ENCODE peak calls at places on chromosomes 4 and X, in seven cellular contexts. N is body of pancreas, Q is WERI-Rb-1, M is trophoblast cell, E is H1, H is aorta, U is fibroblast of lung. C is an unnamed sample. For H3K9me3, the result is how much of the 10 kb centered on the place peaks cover.

GRCh38 chrX:120791013-120791643 is 84.5 kb downstream of the CT47B1 start:
- DNase-seq in N (peak), Q (no peak), M (no peak), E (no peak), H (peak), U (peak), C (peak)

GRCh38 chr4:100657187-100657586 is 139.4 kb upstream of the EMCN start:
- DNase-seq in N (no peak), Q (no peak), M (no peak), E (no peak), H (no peak), U (peak), C (no peak)

GRCh38 chr4:83381173-83381572 is 46.5 kb upstream of the HPSE start:
- DNase-seq in N (peak), Q (no peak), M (peak), E (no peak), H (no peak), U (no peak), C (no peak)

GRCh38 chr4:40648742-40649281 is 19.1 kb upstream of the RBM47 start:
- DNase-seq in N (no peak), Q (peak), M (peak), E (no peak), H (no peak), U (no peak), C (no peak)

GRCh38 chrX:2863646-2864045 is 34.9 kb downstream of the GYG2 start:
- DNase-seq in N (no peak), Q (no peak), M (peak), E (no peak), H (no peak), U (peak), C (no peak)

GRCh38 chr4:15656038-15656470 is 897 bp upstream of the FBXL5 start:
- DNase-seq in N (no peak), Q (peak), M (no peak), E (peak), H (no peak), U (peak), C (no peak)

GRCh38 chr4:98536631-98537030 is 121.8 kb downstream of the TSPAN5 start:
- DNase-seq in N (no peak), Q (no peak), M (no peak), E (peak), H (no peak), U (no peak), C (no peak)

GRCh38 chr4:28966982-28967381 is 1753.2 kb upstream of the PCDH7 start:
- DNase-seq in N (no peak), Q (no peak), M (no peak), E (no peak), H (no peak), U (peak), C (no peak)

GRCh38 chrX:110442631-110443030 is 84.0 kb downstream of the RTL9 start:
- DNase-seq in N (peak), Q (peak), M (peak), E (no peak), H (no peak), U (peak), C (no peak)

GRCh38 chrX:44570524-44570923 is 27.9 kb upstream of the FUNDC1 start:
- DNase-seq in N (no peak), Q (no peak), M (no peak), E (no peak), H (no peak), U (peak), C (no peak)

GRCh38 chrX:15576019-15576418 is 24.7 kb downstream of the ACE2 start:
- DNase-seq in N (no peak), Q (no peak), M (no peak), E (no peak), H (no peak), U (peak), C (no peak)

GRCh38 chrX:153735274-153735673 is 10.6 kb downstream of the ABCD1 start:
- DNase-seq in N (no peak), Q (no peak), M (no peak), E (no peak), H (no peak), U (peak), C (no peak)

GRCh38 chr4:125985856-125986255 is 671.1 kb downstream of the FAT4 start:
- DNase-seq in N (no peak), Q (no peak), M (no peak), E (no peak), H (no peak), U (peak), C (no peak)

GRCh38 chr4:87353592-87353991 is 30.9 kb upstream of the HSD17B13 start:
- DNase-seq in N (peak), Q (peak), M (peak), E (peak), H (no peak), U (peak), C (no peak)

GRCh38 chr4:123922847-123923246 is 526.3 kb downstream of the SPRY1 start:
- DNase-seq in N (no peak), Q (no peak), M (no peak), E (no peak), H (no peak), U (peak), C (no peak)

GRCh38 chrX:340641-341423 is 22.2 kb upstream of the GTPBP6 start:
- DNase-seq in N (no peak), Q (peak), M (no peak), E (peak), H (peak), U (no peak), C (no peak)

GRCh38 chr4:26377352-26378311 is 56.8 kb downstream of the RBPJ start:
- DNase-seq in N (no peak), Q (no peak), M (no peak), E (no peak), H (no peak), U (peak), C (no peak)

GRCh38 chrX:98194036-98194435 is 1310.3 kb downstream of the RPA4 start:
- DNase-seq in N (no peak), Q (no peak), M (no peak), E (no peak), H (no peak), U (no peak), C (no peak)

GRCh38 chr4:67721317-67721769 is 20.4 kb upstream of the UBA6 start:
- DNase-seq in N (no peak), Q (no peak), M (no peak), E (no peak), H (no peak), U (no peak), C (no peak)

GRCh38 chrX:149121526-149121925 is 383.6 kb downstream of the IDS start:
- DNase-seq in N (no peak), Q (no peak), M (no peak), E (no peak), H (no peak), U (no peak), C (no peak)

GRCh38 chrX:85113746-85114145 is 110.1 kb downstream of the APOOL start:
- DNase-seq in N (no peak), Q (no peak), M (peak), E (no peak), H (no peak), U (no peak), C (no peak)

GRCh38 chr4:113278324-113278934 is 229.0 kb downstream of the ANK2 start:
- DNase-seq in N (peak), Q (peak), M (peak), E (peak), H (peak), U (peak), C (peak)

GRCh38 chr4:13559414-13559813 is 15.1 kb upstream of the NKX3-2 start:
- DNase-seq in N (no peak), Q (no peak), M (no peak), E (no peak), H (no peak), U (peak), C (no peak)

GRCh38 chr4:165398570-165398969 is 19.8 kb downstream of the CPE start:
- DNase-seq in N (no peak), Q (peak), M (no peak), E (no peak), H (no peak), U (peak), C (no peak)

GRCh38 chr4:138909605-138910004 is 106.0 kb upstream of the NOCT start:
- DNase-seq in N (no peak), Q (no peak), M (no peak), E (no peak), H (no peak), U (no peak), C (no peak)

GRCh38 chr4:22339491-22339890 is 176.4 kb downstream of the ADGRA3 start:
- DNase-seq in N (no peak), Q (no peak), M (no peak), E (no peak), H (no peak), U (no peak), C (no peak)

GRCh38 chr4:142194905-142195304 is 558.5 kb downstream of the IL15 start:
- DNase-seq in N (no peak), Q (no peak), M (no peak), E (no peak), H (no peak), U (peak), C (no peak)

GRCh38 chr4:32163125-32163524 is 1443.0 kb downstream of the PCDH7 start:
- DNase-seq in N (no peak), Q (no peak), M (no peak), E (no peak), H (no peak), U (no peak), C (no peak)

GRCh38 chr4:20422398-20422797 is 170.7 kb downstream of the SLIT2 start:
- DNase-seq in N (peak), Q (peak), M (peak), E (peak), H (no peak), U (peak), C (peak)

GRCh38 chrX:129347291-129347690 is 176.0 kb downstream of the SMARCA1 start:
- DNase-seq in N (no peak), Q (no peak), M (no peak), E (peak), H (no peak), U (no peak), C (no peak)

DNA sequence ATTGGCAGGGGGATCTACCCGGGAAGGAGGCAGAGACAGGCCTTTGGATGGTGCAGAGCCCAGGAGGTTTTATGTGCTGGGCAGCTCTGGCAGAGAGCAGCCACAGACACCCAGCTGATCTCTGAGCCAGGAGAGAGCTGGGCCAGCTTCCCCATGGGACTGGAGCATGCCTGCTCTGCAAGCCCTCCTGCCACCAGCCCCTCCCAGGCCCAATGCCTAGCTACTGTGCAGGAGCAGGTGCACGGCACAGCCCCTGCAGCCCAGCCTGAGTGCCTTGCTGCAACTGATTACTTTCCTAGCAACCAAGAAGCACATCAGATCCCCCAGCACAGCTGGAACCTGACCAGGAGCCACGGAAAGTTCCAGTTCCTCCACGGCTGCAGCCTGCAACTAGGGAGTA is 57.8 kb upstream of the BEND2 start:
- DNase-seq in N (no peak), Q (no peak), M (no peak), E (no peak), H (no peak), U (no peak), C (no peak)
- H3K9me3 ChIP-seq in N (under half), Q (under half), M (under half), E (under half), H (under half), U (under half), C (under half)

DNA sequence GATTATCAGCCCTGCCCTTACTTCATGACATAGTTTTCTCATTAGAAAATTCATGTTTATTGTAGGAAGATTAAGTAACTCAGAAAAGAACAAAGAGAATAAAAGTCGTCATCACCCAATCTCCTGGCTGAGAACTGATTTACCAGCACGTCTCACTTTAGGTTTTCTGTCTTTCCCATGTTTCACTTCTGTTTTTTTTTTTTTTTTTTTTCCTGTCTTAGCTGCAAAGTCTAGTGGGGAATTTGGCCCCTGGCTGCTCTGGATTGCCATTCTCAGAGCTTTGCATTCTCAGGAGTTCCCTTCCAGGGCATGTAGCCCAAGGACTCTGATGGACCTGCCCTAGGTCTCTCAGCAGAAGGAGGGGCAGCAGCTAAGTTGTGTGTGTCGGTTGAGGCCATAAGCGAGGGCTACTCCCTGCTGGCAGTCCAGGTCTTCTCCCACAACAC is 57.8 kb downstream of the TMEM131L start:
- DNase-seq in N (peak), Q (no peak), M (peak), E (no peak), H (no peak), U (peak), C (peak)
- H3K27ac ChIP-seq in N (peak), Q (no peak), M (no peak), E (no peak), H (peak), U (no peak), C (no peak)

DNA sequence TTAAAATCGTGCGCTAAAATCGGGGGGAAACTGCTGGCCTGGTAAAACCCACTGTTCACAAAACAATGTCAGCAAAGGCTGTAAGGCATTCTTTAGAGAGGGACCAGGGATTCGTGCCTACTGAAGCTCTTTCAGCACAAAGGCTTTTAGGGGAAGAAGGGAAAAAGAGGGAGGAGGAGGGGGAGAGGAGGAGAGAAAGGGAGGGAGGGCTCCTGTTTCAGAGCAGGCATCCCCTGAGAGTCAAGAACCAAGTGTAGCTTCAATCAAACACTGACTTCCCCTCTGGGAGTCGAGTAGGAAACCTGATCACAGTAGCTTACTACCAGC is 9.5 kb downstream of the BCOR start:
- DNase-seq in N (no peak), Q (no peak), M (no peak), E (no peak), H (no peak), U (no peak), C (no peak)
- H3K4me3 ChIP-seq in N (no peak), Q (no peak), M (no peak), E (no peak), H (no peak), U (no peak), C (no peak)

GRCh38 chr4:129064717-129065116 is 28.6 kb downstream of the SCLT1 start:
- DNase-seq in N (no peak), Q (no peak), M (no peak), E (no peak), H (no peak), U (peak), C (no peak)

GRCh38 chr4:129063640-129064039 is 29.7 kb downstream of the SCLT1 start:
- DNase-seq in N (no peak), Q (no peak), M (no peak), E (no peak), H (no peak), U (no peak), C (no peak)

GRCh38 chr4:129059028-129059427 is 34.3 kb downstream of the SCLT1 start:
- DNase-seq in N (no peak), Q (no peak), M (no peak), E (no peak), H (no peak), U (no peak), C (no peak)

GRCh38 chr4:129062580-129062979 is 30.8 kb downstream of the SCLT1 start:
- DNase-seq in N (no peak), Q (no peak), M (no peak), E (no peak), H (no peak), U (no peak), C (no peak)
- H3K9me3 ChIP-seq in N (under half), Q (under half), M (under half), E (under half), H (under half), U (under half), C (under half)

DNA sequence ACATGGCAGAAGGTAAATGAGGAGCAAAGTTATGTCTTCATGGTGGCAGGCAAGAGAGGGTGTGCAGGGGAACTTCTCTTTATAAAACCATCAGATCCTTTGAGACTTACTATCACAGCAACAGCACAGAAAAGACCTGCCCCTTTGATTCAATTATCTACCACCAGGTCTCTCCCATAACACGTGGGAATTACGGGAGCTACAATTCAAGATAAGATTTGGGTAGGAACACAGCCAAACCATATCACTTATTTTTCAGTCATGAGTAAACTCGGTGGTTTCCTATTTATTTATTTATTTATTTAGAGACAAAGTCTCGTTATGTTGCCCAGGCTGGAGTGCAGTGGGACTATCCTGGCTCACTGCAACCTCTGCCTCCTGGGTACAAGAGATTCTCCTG is 22.1 kb downstream of the CXCL1 start:
- DNase-seq in N (no peak), Q (no peak), M (no peak), E (no peak), H (no peak), U (peak), C (no peak)
- H3K27ac ChIP-seq in N (no peak), Q (no peak), M (no peak), E (no peak), H (no peak), U (no peak), C (no peak)

DNA sequence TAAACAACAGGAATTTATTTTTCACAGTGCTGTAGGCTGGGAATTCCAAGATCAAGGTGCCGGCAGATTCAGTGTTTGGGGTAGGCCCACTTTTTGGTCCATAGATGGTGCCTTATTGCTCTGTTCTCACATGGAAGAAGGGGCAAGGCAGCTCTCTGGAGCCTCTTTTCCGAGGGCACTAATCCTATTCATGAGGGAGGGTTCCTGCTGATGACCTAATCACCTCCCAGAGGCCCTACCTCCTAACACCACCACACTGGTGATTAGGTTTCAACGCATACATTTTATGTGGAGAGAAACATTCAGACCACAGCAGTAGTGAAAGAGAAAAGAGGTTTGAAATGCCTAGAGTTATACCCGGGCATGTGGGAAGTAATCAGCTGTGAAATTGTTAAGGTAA is 1.4 kb upstream of the POLA1 start:
- DNase-seq in N (no peak), Q (no peak), M (no peak), E (no peak), H (no peak), U (no peak), C (no peak)
- H3K4me3 ChIP-seq in N (no peak), Q (no peak), M (no peak), E (no peak), H (no peak), U (no peak), C (no peak)

GRCh38 chr4:160136021-160136420 is 1033.1 kb downstream of the RAPGEF2 start:
- DNase-seq in N (no peak), Q (no peak), M (peak), E (no peak), H (no peak), U (no peak), C (no peak)
- H3K9me3 ChIP-seq in N (under half), Q (under half), M (under half), E (under half), H (under half), U (under half), C (under half)

GRCh38 chr4:144582105-144582850 is 63.7 kb upstream of the HHIP start:
- DNase-seq in N (no peak), Q (no peak), M (no peak), E (no peak), H (no peak), U (peak), C (no peak)

GRCh38 chr4:144582975-144583374 is 63.0 kb upstream of the HHIP start:
- DNase-seq in N (no peak), Q (no peak), M (no peak), E (no peak), H (no peak), U (peak), C (no peak)

GRCh38 chr4:144580421-144580820 is 65.5 kb upstream of the HHIP start:
- DNase-seq in N (no peak), Q (no peak), M (peak), E (no peak), H (no peak), U (no peak), C (no peak)

GRCh38 chr4:144578681-144579080 is 67.3 kb upstream of the HHIP start:
- DNase-seq in N (no peak), Q (no peak), M (peak), E (no peak), H (no peak), U (peak), C (no peak)

GRCh38 chr4:144579411-144580020 is 66.4 kb upstream of the HHIP start:
- DNase-seq in N (no peak), Q (no peak), M (peak), E (no peak), H (no peak), U (peak), C (no peak)
- H3K27ac ChIP-seq in N (no peak), Q (no peak), M (no peak), E (no peak), H (no peak), U (no peak), C (no peak)

GRCh38 chr4:129342820-129343219 is 246.9 kb downstream of the C4orf33 start:
- DNase-seq in N (no peak), Q (no peak), M (peak), E (no peak), H (no peak), U (peak), C (no peak)
- H3K4me3 ChIP-seq in N (no peak), Q (no peak), M (no peak), E (no peak), H (no peak), U (peak), C (no peak)

GRCh38 chr4:61406677-61407076 is 206.6 kb downstream of the ADGRL3 start:
- DNase-seq in N (no peak), Q (no peak), M (peak), E (no peak), H (no peak), U (peak), C (no peak)
- H3K9me3 ChIP-seq in N (under half), Q (under half), M (under half), E (under half), H (under half), U (under half), C (under half)

C was measured in colonic mucosa.